ENCODE peak calls at places on chromosomes 11 and 22, in seven cellular contexts. W is psoas muscle, U is OCI-LY7, D is AG04449, V is neural progenitor cell, Z is lung, F is cardiac fibroblast. M is an unnamed sample.

GRCh38 chr11:12968101-12968500 is 41.0 kb upstream of the RASSF10 start:
- DNase-seq in F (no peak), D (no peak), V (no peak), U (no peak), W (no peak), Z (no peak), M (no peak)

GRCh38 chr11:67409781-67410368 is 5.6 kb upstream of the CARNS1 start:
- DNase-seq in V (peak), F (no peak), D (no peak), U (peak), Z (no peak), W (no peak), M (no peak)

GRCh38 chr11:125374398-125374797 is 121.7 kb downstream of the FEZ1 start:
- DNase-seq in Z (no peak), V (no peak), D (no peak), W (no peak), U (no peak), F (no peak), M (no peak)

GRCh38 chr11:16933756-16934603 is 80.2 kb downstream of the PLEKHA7 start:
- DNase-seq in V (no peak), Z (no peak), F (peak), D (no peak), W (no peak), U (no peak), M (no peak)

GRCh38 chr11:65920035-65920802 is 993 bp downstream of the DRAP1 start:
- DNase-seq in F (no peak), D (no peak), V (no peak), Z (no peak), U (no peak), W (no peak), M (no peak)

GRCh38 chr11:86726118-86726748 is 53.8 kb upstream of the ME3 start:
- DNase-seq in Z (no peak), W (no peak), V (no peak), D (no peak), F (no peak), U (no peak), M (peak)

GRCh38 chr11:68193018-68193417 is 20.1 kb downstream of the KMT5B start:
- DNase-seq in D (no peak), V (no peak), U (peak), Z (no peak), W (no peak), F (no peak), M (no peak)

GRCh38 chr22:21714784-21715183 is 20.8 kb downstream of the YPEL1 start:
- DNase-seq in Z (no peak), F (no peak), V (no peak), W (no peak), U (no peak), D (no peak), M (no peak)

GRCh38 chr11:131841028-131841427 is 470.6 kb downstream of the NTM start:
- DNase-seq in F (no peak), Z (no peak), W (no peak), V (no peak), U (no peak), D (no peak), M (no peak)

GRCh38 chr11:104870910-104871309 is 27.4 kb downstream of the CASP12 start:
- DNase-seq in W (no peak), U (no peak), F (peak), D (no peak), V (no peak), Z (no peak), M (no peak)

GRCh38 chr11:38543311-38543710 is 1945.3 kb upstream of the RAG2 start:
- DNase-seq in U (no peak), V (no peak), D (peak), W (no peak), Z (no peak), F (peak), M (no peak)

GRCh38 chr11:116871248-116871647 is 33.8 kb upstream of the APOA1 start:
- DNase-seq in D (no peak), Z (no peak), U (no peak), V (no peak), F (peak), W (no peak), M (no peak)

GRCh38 chr22:42376721-42377177 is 55.5 kb downstream of the NFAM1 start:
- DNase-seq in U (no peak), V (peak), Z (peak), F (peak), W (peak), D (no peak), M (peak)

GRCh38 chr11:19259487-19260345 is 19.0 kb upstream of the E2F8 start:
- DNase-seq in V (peak), U (peak), W (peak), F (peak), Z (peak), D (no peak), M (no peak)

GRCh38 chr22:21673534-21674321 is 7.9 kb downstream of the PPIL2 start:
- DNase-seq in W (no peak), V (no peak), Z (no peak), D (no peak), F (no peak), U (no peak), M (no peak)

GRCh38 chr22:36881504-36882245 is 20.9 kb downstream of the NCF4 start:
- DNase-seq in U (no peak), W (no peak), Z (no peak), F (no peak), D (no peak), V (no peak), M (no peak)

GRCh38 chr11:67698247-67698646 is 23.8 kb upstream of the ALDH3B2 start:
- DNase-seq in Z (no peak), V (no peak), U (peak), D (no peak), F (no peak), W (no peak), M (no peak)

GRCh38 chr11:63711838-63712237 is 30.5 kb downstream of the RTN3 start:
- DNase-seq in D (no peak), W (no peak), U (no peak), V (no peak), Z (no peak), F (no peak), M (no peak)

GRCh38 chr11:36478700-36479329 is 31.3 kb downstream of the TRAF6 start:
- DNase-seq in Z (no peak), F (peak), D (no peak), V (peak), W (no peak), U (peak), M (no peak)

GRCh38 chr22:19066531-19067271 is 55.5 kb downstream of the DGCR2 start:
- DNase-seq in W (peak), U (no peak), F (peak), V (no peak), D (no peak), Z (no peak), M (no peak)

GRCh38 chr11:75196426-75196825 is 44.1 kb upstream of the TPBGL start:
- DNase-seq in U (no peak), Z (no peak), D (no peak), F (peak), W (no peak), V (no peak), M (no peak)

GRCh38 chr11:69355346-69355940 is 61.5 kb downstream of the MYEOV start:
- DNase-seq in W (no peak), V (no peak), F (no peak), Z (no peak), U (no peak), D (no peak), M (no peak)

GRCh38 chr11:103279821-103280220 is 170.6 kb downstream of the DYNC2H1 start:
- DNase-seq in W (no peak), F (no peak), Z (no peak), U (no peak), D (no peak), V (no peak), M (no peak)

GRCh38 chr11:102111787-102112653 is 1.8 kb downstream of the YAP1 start:
- DNase-seq in U (no peak), D (peak), V (peak), W (peak), Z (no peak), F (peak), M (peak)

GRCh38 chr11:9616858-9617257 is 43.4 kb downstream of the WEE1 start:
- DNase-seq in D (no peak), V (no peak), F (no peak), Z (no peak), U (peak), W (no peak), M (no peak)

GRCh38 chr11:86761978-86762377 is 38.4 kb upstream of the PRSS23 start:
- DNase-seq in D (no peak), W (no peak), F (peak), V (no peak), U (no peak), Z (no peak), M (no peak)

GRCh38 chr11:17588166-17588565 is 41.1 kb downstream of the OTOG start:
- DNase-seq in Z (no peak), U (no peak), V (no peak), D (no peak), F (no peak), W (no peak), M (no peak)

GRCh38 chr22:40200795-40201194 is 23.1 kb downstream of the TNRC6B start:
- DNase-seq in V (no peak), F (no peak), D (no peak), U (no peak), Z (no peak), W (no peak), M (no peak)

GRCh38 chr11:1230456-1231395 is 7.9 kb downstream of the MUC5B start:
- DNase-seq in V (no peak), W (peak), F (no peak), Z (no peak), U (no peak), D (no peak), M (no peak)

GRCh38 chr11:28384418-28384817 is 276.2 kb downstream of the METTL15 start:
- DNase-seq in F (peak), D (peak), Z (no peak), V (no peak), W (no peak), U (no peak), M (no peak)

GRCh38 chr11:76885390-76886097 is 24.8 kb downstream of the ACER3 start:
- DNase-seq in Z (peak), D (no peak), F (peak), V (no peak), W (no peak), U (no peak), M (peak)

GRCh38 chr22:27780161-27780575 is 21.4 kb downstream of the MN1 start:
- DNase-seq in U (no peak), Z (no peak), W (no peak), D (no peak), F (peak), V (no peak), M (no peak)

GRCh38 chr11:84316866-84317560 is 1030.8 kb upstream of the CCDC90B start:
- DNase-seq in W (no peak), V (peak), U (no peak), Z (no peak), F (peak), D (no peak), M (no peak)

GRCh38 chr22:50691521-50691920 is 18.9 kb downstream of the SHANK3 start:
- DNase-seq in F (peak), U (peak), Z (no peak), D (no peak), W (no peak), V (peak), M (peak)

GRCh38 chr11:18498039-18498438 is 28.7 kb downstream of the TSG101 start:
- DNase-seq in Z (no peak), U (no peak), F (no peak), D (no peak), W (no peak), V (no peak), M (no peak)

GRCh38 chr11:15875393-15875792 is 481.0 kb downstream of the SOX6 start:
- DNase-seq in D (no peak), W (no peak), F (no peak), U (no peak), Z (no peak), V (no peak), M (no peak)

DNA sequence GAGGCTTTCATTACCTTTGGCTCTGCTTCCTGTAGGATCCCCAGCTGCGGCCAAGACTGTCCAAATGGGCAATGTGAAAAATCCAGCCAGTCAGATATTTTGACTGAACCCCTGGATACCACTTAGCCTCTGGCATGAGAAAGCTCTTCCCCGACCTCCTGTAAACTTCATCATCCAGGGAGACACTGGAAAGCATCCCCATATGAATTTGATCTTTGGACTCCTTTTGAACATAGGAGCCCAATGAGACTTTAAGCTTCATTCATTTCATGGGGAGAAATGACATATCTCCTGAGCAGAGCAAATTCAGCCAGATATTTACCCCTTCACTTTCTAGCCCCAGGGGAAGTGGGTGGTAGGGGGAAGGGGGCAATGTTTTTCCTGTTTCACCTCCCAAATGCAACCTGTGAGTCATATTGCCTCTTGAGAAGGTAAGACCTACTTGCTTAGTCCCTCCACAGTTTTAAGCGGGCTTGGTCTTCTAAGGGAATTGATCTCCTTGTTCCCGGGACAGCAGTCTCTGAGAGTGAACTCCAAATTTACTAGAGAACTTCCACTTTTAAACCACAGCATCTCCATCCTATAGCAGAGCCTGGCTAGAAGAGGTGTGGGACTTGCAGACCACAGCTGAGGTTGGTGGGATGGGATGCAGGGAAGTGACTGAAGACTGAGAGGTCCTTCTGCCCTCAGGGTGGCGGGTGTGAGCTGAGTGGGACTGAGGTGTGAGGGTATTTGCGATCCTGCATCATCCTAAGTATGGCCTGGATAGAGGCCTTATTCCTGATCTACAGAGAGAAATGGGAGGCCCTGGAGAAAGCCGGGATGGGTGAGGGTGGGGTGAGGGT is 20.3 kb upstream of the POU2AF1 start:
- DNase-seq in V (no peak), F (no peak), D (no peak), U (peak), W (no peak), Z (no peak), M (no peak)
- TF ChIP-seq CTCF in V (no peak), F (no peak), D (no peak), U (peak), W (no peak), Z (no peak), M (no peak)

DNA sequence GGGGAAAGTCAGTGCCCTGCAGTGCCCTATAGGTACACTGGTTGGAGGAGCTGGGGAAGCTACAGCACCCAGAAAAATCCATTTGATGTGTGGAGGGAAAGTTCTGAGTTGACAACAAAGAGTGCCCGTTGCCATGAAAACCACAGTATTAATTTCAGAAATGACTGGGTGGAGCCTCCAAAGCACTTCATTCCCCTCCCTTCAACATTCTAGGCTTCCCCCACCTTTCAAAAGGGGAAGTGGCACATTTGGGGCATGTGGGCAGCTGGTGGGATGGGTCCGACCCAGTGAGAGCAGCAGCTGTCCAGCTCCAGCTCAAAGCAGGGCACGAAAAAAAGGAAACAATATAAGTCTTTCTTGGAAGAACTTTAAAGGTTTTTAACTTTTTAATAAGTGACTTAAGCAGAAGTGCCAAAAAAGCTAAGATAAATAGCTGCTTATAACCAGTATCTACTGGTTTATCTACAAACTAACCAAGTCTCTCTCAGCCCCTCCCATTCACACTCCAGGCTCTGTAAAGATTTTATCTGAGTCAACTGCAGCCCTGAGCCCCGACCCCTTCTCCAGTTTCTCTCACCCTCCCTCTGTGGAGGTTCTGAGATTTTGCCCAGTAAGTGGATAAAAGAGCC is 9.0 kb upstream of the AHNAK start:
- DNase-seq in U (peak), W (peak), V (peak), D (no peak), Z (no peak), F (peak), M (no peak)
- H3K4me3 ChIP-seq in U (no peak), W (peak), V (no peak), D (peak), Z (no peak), F (no peak), M (peak)

GRCh38 chr11:122360875-122361274 is 244.9 kb upstream of the BLID start:
- DNase-seq in U (peak), D (no peak), F (no peak), W (no peak), V (no peak), Z (no peak), M (no peak)
- TF ChIP-seq CTCF in U (peak), D (no peak), F (no peak), W (peak), V (no peak), Z (no peak), M (peak)

GRCh38 chr11:119420631-119421030 is 2.3 kb downstream of the THY1 start:
- DNase-seq in U (no peak), Z (no peak), F (no peak), V (no peak), W (no peak), D (no peak), M (no peak)

GRCh38 chr11:119422505-119423416 is at the start of gene THY1:
- DNase-seq in V (peak), D (no peak), U (no peak), Z (no peak), F (peak), W (no peak), M (no peak)

GRCh38 chr11:119421351-119421750 is 1.6 kb downstream of the THY1 start:
- DNase-seq in U (no peak), V (no peak), F (no peak), D (no peak), W (no peak), Z (no peak), M (no peak)

GRCh38 chr11:119423459-119424254 is 685 bp upstream of the THY1 start:
- DNase-seq in U (no peak), Z (no peak), D (no peak), W (no peak), F (no peak), V (no peak), M (no peak)

DNA sequence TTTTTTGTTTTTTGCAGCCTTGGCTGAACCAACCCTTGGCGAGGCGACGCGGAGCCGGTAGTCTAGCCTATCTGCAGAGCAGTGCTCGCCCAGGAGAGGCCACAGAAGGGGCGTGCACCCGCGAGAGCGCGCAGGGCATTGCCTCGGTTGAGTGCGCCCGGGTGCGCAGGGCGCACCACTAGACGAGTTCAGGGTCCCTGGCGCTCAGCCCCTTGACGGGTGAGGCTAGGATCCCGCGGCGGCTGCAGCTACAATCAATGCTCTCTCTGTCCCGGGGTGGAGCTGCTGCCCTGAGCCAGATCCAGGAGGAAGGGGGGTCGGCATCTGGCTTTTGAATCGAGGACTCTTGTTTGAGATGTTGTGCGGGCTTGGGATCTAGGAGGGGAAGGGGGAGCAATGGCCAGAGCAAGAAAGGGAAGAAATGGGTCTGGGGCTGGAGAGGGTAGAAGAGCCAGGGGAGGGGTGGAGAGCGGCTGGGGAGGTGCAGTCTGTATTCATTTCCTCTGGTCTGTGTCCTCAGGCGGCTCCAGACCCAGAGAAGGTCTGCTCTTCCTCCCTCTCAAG is 949 bp downstream of the THY1 start:
- DNase-seq in Z (no peak), F (peak), D (no peak), V (peak), W (no peak), U (no peak), M (no peak)
- H3K4me3 ChIP-seq in Z (peak), F (peak), D (peak), V (peak), W (peak), U (no peak), M (peak)

GRCh38 chr11:59214141-59214893 is 1.6 kb upstream of the MPEG1 start:
- DNase-seq in W (no peak), V (no peak), U (no peak), F (no peak), D (no peak), Z (no peak), M (no peak)
- TF ChIP-seq CTCF in W (no peak), V (no peak), U (no peak), F (no peak), D (no peak), Z (no peak), M (no peak)

GRCh38 chr22:46259374-46259773 is 3.8 kb downstream of the PKDREJ start:
- DNase-seq in U (no peak), F (no peak), D (no peak), V (no peak), W (peak), Z (no peak), M (no peak)

GRCh38 chr22:46267431-46268279 is at the start of gene TTC38:
- DNase-seq in D (no peak), W (peak), U (no peak), Z (peak), V (peak), F (peak), M (no peak)

GRCh38 chr22:46262449-46263207 is 515 bp downstream of the PKDREJ start:
- DNase-seq in F (peak), Z (peak), W (peak), V (peak), U (no peak), D (no peak), M (no peak)

GRCh38 chr22:46260038-46260437 is 3.1 kb downstream of the PKDREJ start:
- DNase-seq in D (no peak), Z (no peak), U (no peak), W (peak), F (no peak), V (no peak), M (no peak)

DNA sequence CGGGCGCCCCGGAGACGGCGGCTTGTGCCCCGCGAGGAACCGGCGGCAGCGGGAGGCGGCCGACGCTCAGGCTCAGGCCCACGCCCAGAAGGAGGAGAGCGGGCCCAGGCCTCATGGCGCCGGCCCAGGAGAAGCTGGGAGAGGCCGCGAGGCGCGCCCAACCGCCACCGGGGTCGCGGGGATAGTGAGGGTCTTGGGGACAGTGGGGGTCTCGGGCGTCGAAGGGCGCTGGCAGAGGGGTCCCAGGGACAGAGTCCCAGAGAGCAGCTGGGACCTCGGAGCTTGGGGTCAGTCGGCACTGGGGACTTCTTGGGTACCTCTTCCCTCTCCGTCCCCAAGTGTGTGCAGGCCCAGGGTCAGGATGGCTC is at the start of gene PKDREJ:
- DNase-seq in F (no peak), U (no peak), V (no peak), Z (no peak), D (no peak), W (peak), M (no peak)
- H3K4me3 ChIP-seq in F (no peak), U (no peak), V (no peak), Z (peak), D (no peak), W (peak), M (no peak)